ENCODE peak calls at places on chromosomes 5 and 9, in eight cellular contexts. One of them, this sample, is unnamed.
A peak's percentile ranks its signal among the peaks of the same experiment; 100 is the strongest.

GRCh38 chr5:177557041-177557647 is 2.8 kb upstream of the FAM193B start:
- DNase-seq in stomach: no peak
- DNase-seq in BE2C: no peak
- DNase-seq in CD4-positive, alpha-beta memory T cell: peak; percentile 27
- DNase-seq in CD4-positive, CD25-positive, alpha-beta regulatory T cell: no peak
- DNase-seq in iPS DF 6.9: no peak
- DNase-seq in ovary: no peak
- DNase-seq in PC-3: no peak
- DNase-seq in this sample: no peak

GRCh38 chr5:43627028-43627427 is 24.0 kb downstream of the NNT start:
- DNase-seq in stomach: no peak
- DNase-seq in BE2C: peak; percentile 60
- DNase-seq in CD4-positive, alpha-beta memory T cell: no peak
- DNase-seq in CD4-positive, CD25-positive, alpha-beta regulatory T cell: peak; percentile 5
- DNase-seq in iPS DF 6.9: no peak
- DNase-seq in ovary: no peak
- DNase-seq in PC-3: peak; percentile 80
- DNase-seq in this sample: peak; percentile 28

GRCh38 chr9:107127608-107128007 is 155.5 kb upstream of the RAD23B start:
- DNase-seq in stomach: no peak
- DNase-seq in BE2C: no peak
- DNase-seq in CD4-positive, alpha-beta memory T cell: no peak
- DNase-seq in CD4-positive, CD25-positive, alpha-beta regulatory T cell: no peak
- DNase-seq in iPS DF 6.9: no peak
- DNase-seq in ovary: no peak
- DNase-seq in PC-3: no peak
- DNase-seq in this sample: no peak

GRCh38 chr5:39074009-39074886 is at the start of gene RICTOR:
- DNase-seq in stomach: peak; percentile 91
- DNase-seq in BE2C: peak; percentile 92
- DNase-seq in CD4-positive, alpha-beta memory T cell: peak; percentile 90
- DNase-seq in CD4-positive, CD25-positive, alpha-beta regulatory T cell: peak; percentile 86
- DNase-seq in iPS DF 6.9: peak; percentile 55
- DNase-seq in ovary: peak; percentile 94
- DNase-seq in PC-3: peak; percentile 93
- DNase-seq in this sample: peak; percentile 88

GRCh38 chr5:159409801-159410200 is 79.5 kb upstream of the IL12B start:
- DNase-seq in stomach: no peak
- DNase-seq in BE2C: no peak
- DNase-seq in CD4-positive, alpha-beta memory T cell: no peak
- DNase-seq in CD4-positive, CD25-positive, alpha-beta regulatory T cell: no peak
- DNase-seq in iPS DF 6.9: no peak
- DNase-seq in ovary: no peak
- DNase-seq in PC-3: no peak
- DNase-seq in this sample: no peak

GRCh38 chr9:15389173-15389572 is 33.5 kb upstream of the SNAPC3 start:
- DNase-seq in stomach: no peak
- DNase-seq in BE2C: no peak
- DNase-seq in CD4-positive, alpha-beta memory T cell: no peak
- DNase-seq in CD4-positive, CD25-positive, alpha-beta regulatory T cell: no peak
- DNase-seq in iPS DF 6.9: no peak
- DNase-seq in ovary: no peak
- DNase-seq in PC-3: no peak
- DNase-seq in this sample: no peak

GRCh38 chr9:17004500-17004899 is 130.3 kb upstream of the CNTLN start:
- DNase-seq in stomach: no peak
- DNase-seq in BE2C: no peak
- DNase-seq in CD4-positive, alpha-beta memory T cell: no peak
- DNase-seq in CD4-positive, CD25-positive, alpha-beta regulatory T cell: no peak
- DNase-seq in iPS DF 6.9: no peak
- DNase-seq in ovary: no peak
- DNase-seq in PC-3: no peak
- DNase-seq in this sample: no peak

GRCh38 chr5:150105898-150106615 is 19.7 kb upstream of the CSF1R start:
- DNase-seq in stomach: peak; percentile 21
- DNase-seq in BE2C: no peak
- DNase-seq in CD4-positive, alpha-beta memory T cell: no peak
- DNase-seq in CD4-positive, CD25-positive, alpha-beta regulatory T cell: no peak
- DNase-seq in iPS DF 6.9: no peak
- DNase-seq in ovary: no peak
- DNase-seq in PC-3: no peak
- DNase-seq in this sample: no peak

GRCh38 chr9:118271936-118272335 is 567.7 kb downstream of the TLR4 start:
- DNase-seq in stomach: no peak
- DNase-seq in BE2C: no peak
- DNase-seq in CD4-positive, alpha-beta memory T cell: no peak
- DNase-seq in CD4-positive, CD25-positive, alpha-beta regulatory T cell: no peak
- DNase-seq in iPS DF 6.9: no peak
- DNase-seq in ovary: no peak
- DNase-seq in PC-3: peak; percentile 17
- DNase-seq in this sample: no peak

GRCh38 chr9:136419092-136419420 is 8.6 kb downstream of the PMPCA start:
- DNase-seq in stomach: no peak
- DNase-seq in BE2C: no peak
- DNase-seq in CD4-positive, alpha-beta memory T cell: no peak
- DNase-seq in CD4-positive, CD25-positive, alpha-beta regulatory T cell: no peak
- DNase-seq in iPS DF 6.9: no peak
- DNase-seq in ovary: no peak
- DNase-seq in PC-3: no peak
- DNase-seq in this sample: no peak

GRCh38 chr9:136423432-136424146 is 13.1 kb downstream of the PMPCA start:
- DNase-seq in stomach: no peak
- DNase-seq in BE2C: no peak
- DNase-seq in CD4-positive, alpha-beta memory T cell: no peak
- DNase-seq in CD4-positive, CD25-positive, alpha-beta regulatory T cell: no peak
- DNase-seq in iPS DF 6.9: no peak
- DNase-seq in ovary: no peak
- DNase-seq in PC-3: no peak
- DNase-seq in this sample: no peak

GRCh38 chr9:136422876-136423275 is 12.4 kb downstream of the PMPCA start:
- DNase-seq in stomach: no peak
- DNase-seq in BE2C: no peak
- DNase-seq in CD4-positive, alpha-beta memory T cell: no peak
- DNase-seq in CD4-positive, CD25-positive, alpha-beta regulatory T cell: no peak
- DNase-seq in iPS DF 6.9: no peak
- DNase-seq in ovary: no peak
- DNase-seq in PC-3: no peak
- DNase-seq in this sample: no peak

GRCh38 chr9:136424750-136425362 is 14.4 kb downstream of the PMPCA start:
- DNase-seq in stomach: no peak
- DNase-seq in BE2C: no peak
- DNase-seq in CD4-positive, alpha-beta memory T cell: no peak
- DNase-seq in CD4-positive, CD25-positive, alpha-beta regulatory T cell: no peak
- DNase-seq in iPS DF 6.9: no peak
- DNase-seq in ovary: no peak
- DNase-seq in PC-3: no peak
- DNase-seq in this sample: no peak

DNA sequence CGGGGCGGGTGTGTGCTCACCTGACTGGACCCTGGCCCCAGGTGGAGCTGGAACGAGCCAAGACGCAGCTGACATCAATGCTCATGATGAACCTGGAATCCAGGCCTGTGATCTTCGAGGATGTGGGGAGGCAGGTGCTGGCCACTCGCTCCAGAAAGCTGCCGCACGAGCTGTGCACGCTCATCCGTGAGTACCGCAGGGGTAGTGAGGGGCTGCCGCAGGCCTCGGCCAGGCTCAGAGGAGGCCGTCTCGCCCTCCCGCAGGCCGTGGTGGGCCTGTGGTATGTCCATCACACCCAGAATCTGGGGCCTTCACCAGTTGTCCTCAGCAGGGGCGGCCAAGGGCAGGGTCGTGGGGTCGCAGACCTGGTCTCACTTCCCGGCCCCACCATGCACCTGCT is 11.3 kb downstream of the PMPCA start:
- DNase-seq in stomach: no peak
- DNase-seq in BE2C: no peak
- DNase-seq in CD4-positive, alpha-beta memory T cell: no peak
- DNase-seq in CD4-positive, CD25-positive, alpha-beta regulatory T cell: no peak
- DNase-seq in iPS DF 6.9: no peak
- DNase-seq in ovary: no peak
- DNase-seq in PC-3: no peak
- DNase-seq in this sample: no peak
- H3K36me3 ChIP-seq in stomach: peaks cover 97% of the 10 kb centered on the region
- H3K36me3 ChIP-seq in BE2C: peaks cover 80% of the 10 kb centered on the region
- H3K36me3 ChIP-seq in CD4-positive, alpha-beta memory T cell: peaks cover 53% of the 10 kb centered on the region
- H3K36me3 ChIP-seq in CD4-positive, CD25-positive, alpha-beta regulatory T cell: peaks cover 63% of the 10 kb centered on the region
- H3K36me3 ChIP-seq in iPS DF 6.9: peaks cover 55% of the 10 kb centered on the region
- H3K36me3 ChIP-seq in ovary: no peaks in the 10 kb centered on the region
- H3K36me3 ChIP-seq in PC-3: no peaks in the 10 kb centered on the region
- H3K36me3 ChIP-seq in this sample: peaks cover 95% of the 10 kb centered on the region

GRCh38 chr5:91312698-91313097 is 70.4 kb downstream of the ARRDC3 start:
- DNase-seq in stomach: no peak
- DNase-seq in BE2C: no peak
- DNase-seq in CD4-positive, alpha-beta memory T cell: no peak
- DNase-seq in CD4-positive, CD25-positive, alpha-beta regulatory T cell: no peak
- DNase-seq in iPS DF 6.9: no peak
- DNase-seq in ovary: no peak
- DNase-seq in PC-3: no peak
- DNase-seq in this sample: no peak
- H3K4me1 ChIP-seq in stomach: peaks cover 40% of the 10 kb centered on the region
- H3K4me1 ChIP-seq in BE2C: peaks cover 8% of the 10 kb centered on the region
- H3K4me1 ChIP-seq in CD4-positive, alpha-beta memory T cell: peaks cover 46% of the 10 kb centered on the region
- H3K4me1 ChIP-seq in CD4-positive, CD25-positive, alpha-beta regulatory T cell: peaks cover 47% of the 10 kb centered on the region
- H3K4me1 ChIP-seq in iPS DF 6.9: no peaks in the 10 kb centered on the region
- H3K4me1 ChIP-seq in ovary: peaks cover 12% of the 10 kb centered on the region
- H3K4me1 ChIP-seq in PC-3: peaks cover 39% of the 10 kb centered on the region
- H3K4me1 ChIP-seq in this sample: peaks cover 41% of the 10 kb centered on the region

GRCh38 chr9:2043243-2043642 is 28.1 kb downstream of the SMARCA2 start:
- DNase-seq in stomach: no peak
- DNase-seq in BE2C: no peak
- DNase-seq in CD4-positive, alpha-beta memory T cell: no peak
- DNase-seq in CD4-positive, CD25-positive, alpha-beta regulatory T cell: no peak
- DNase-seq in iPS DF 6.9: no peak
- DNase-seq in ovary: no peak
- DNase-seq in PC-3: no peak
- DNase-seq in this sample: no peak

GRCh38 chr9:2039294-2040180 is 24.4 kb downstream of the SMARCA2 start:
- DNase-seq in stomach: no peak
- DNase-seq in BE2C: no peak
- DNase-seq in CD4-positive, alpha-beta memory T cell: no peak
- DNase-seq in CD4-positive, CD25-positive, alpha-beta regulatory T cell: no peak
- DNase-seq in iPS DF 6.9: no peak
- DNase-seq in ovary: peak; percentile 53
- DNase-seq in PC-3: no peak
- DNase-seq in this sample: no peak

GRCh38 chr9:2041736-2042135 is 26.6 kb downstream of the SMARCA2 start:
- DNase-seq in stomach: no peak
- DNase-seq in BE2C: no peak
- DNase-seq in CD4-positive, alpha-beta memory T cell: no peak
- DNase-seq in CD4-positive, CD25-positive, alpha-beta regulatory T cell: no peak
- DNase-seq in iPS DF 6.9: no peak
- DNase-seq in ovary: no peak
- DNase-seq in PC-3: no peak
- DNase-seq in this sample: no peak

GRCh38 chr9:2043881-2044462 is 28.8 kb downstream of the SMARCA2 start:
- DNase-seq in stomach: no peak
- DNase-seq in BE2C: no peak
- DNase-seq in CD4-positive, alpha-beta memory T cell: no peak
- DNase-seq in CD4-positive, CD25-positive, alpha-beta regulatory T cell: no peak
- DNase-seq in iPS DF 6.9: no peak
- DNase-seq in ovary: no peak
- DNase-seq in PC-3: no peak
- DNase-seq in this sample: no peak

DNA sequence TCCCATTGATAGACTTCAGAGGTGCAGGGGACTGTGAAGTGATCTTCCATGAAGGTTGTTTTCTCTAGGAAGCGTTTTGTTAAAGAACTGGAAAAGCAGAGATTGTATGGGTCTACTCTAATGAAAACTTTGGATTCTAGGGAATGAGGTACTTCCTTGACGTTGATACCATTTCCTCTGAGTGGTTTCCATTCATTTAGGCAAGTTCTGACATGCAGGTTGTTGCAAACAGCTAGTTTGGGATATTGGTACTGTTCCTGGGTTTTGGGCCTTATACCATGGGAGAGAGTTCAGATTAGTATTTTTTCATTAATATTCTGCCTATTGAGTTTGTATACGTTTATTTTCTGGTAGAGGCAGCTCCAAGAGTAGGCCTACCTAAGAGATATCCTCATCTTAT is 25.7 kb downstream of the SMARCA2 start:
- DNase-seq in stomach: no peak
- DNase-seq in BE2C: no peak
- DNase-seq in CD4-positive, alpha-beta memory T cell: no peak
- DNase-seq in CD4-positive, CD25-positive, alpha-beta regulatory T cell: no peak
- DNase-seq in iPS DF 6.9: no peak
- DNase-seq in ovary: no peak
- DNase-seq in PC-3: no peak
- DNase-seq in this sample: no peak
- H3K36me3 ChIP-seq in stomach: peaks cover 76% of the 10 kb centered on the region
- H3K36me3 ChIP-seq in BE2C: no peaks in the 10 kb centered on the region
- H3K36me3 ChIP-seq in CD4-positive, alpha-beta memory T cell: peaks cover 36% of the 10 kb centered on the region
- H3K36me3 ChIP-seq in CD4-positive, CD25-positive, alpha-beta regulatory T cell: peaks cover 82% of the 10 kb centered on the region
- H3K36me3 ChIP-seq in iPS DF 6.9: no peaks in the 10 kb centered on the region
- H3K36me3 ChIP-seq in ovary: no peaks in the 10 kb centered on the region
- H3K36me3 ChIP-seq in PC-3: no peaks in the 10 kb centered on the region
- H3K36me3 ChIP-seq in this sample: peaks cover 47% of the 10 kb centered on the region

GRCh38 chr9:83153030-83153429 is 90.1 kb upstream of the RASEF start:
- DNase-seq in stomach: no peak
- DNase-seq in BE2C: no peak
- DNase-seq in CD4-positive, alpha-beta memory T cell: no peak
- DNase-seq in CD4-positive, CD25-positive, alpha-beta regulatory T cell: no peak
- DNase-seq in iPS DF 6.9: no peak
- DNase-seq in ovary: no peak
- DNase-seq in PC-3: no peak
- DNase-seq in this sample: no peak

GRCh38 chr9:83154087-83154736 is 91.3 kb upstream of the RASEF start:
- DNase-seq in stomach: peak; percentile 50
- DNase-seq in BE2C: no peak
- DNase-seq in CD4-positive, alpha-beta memory T cell: no peak
- DNase-seq in CD4-positive, CD25-positive, alpha-beta regulatory T cell: no peak
- DNase-seq in iPS DF 6.9: no peak
- DNase-seq in ovary: no peak
- DNase-seq in PC-3: peak; percentile 57
- DNase-seq in this sample: no peak

GRCh38 chr9:83155733-83156132 is 92.8 kb upstream of the RASEF start:
- DNase-seq in stomach: no peak
- DNase-seq in BE2C: no peak
- DNase-seq in CD4-positive, alpha-beta memory T cell: no peak
- DNase-seq in CD4-positive, CD25-positive, alpha-beta regulatory T cell: no peak
- DNase-seq in iPS DF 6.9: no peak
- DNase-seq in ovary: no peak
- DNase-seq in PC-3: no peak
- DNase-seq in this sample: no peak

GRCh38 chr9:83154821-83155220 is 91.9 kb upstream of the RASEF start:
- DNase-seq in stomach: no peak
- DNase-seq in BE2C: no peak
- DNase-seq in CD4-positive, alpha-beta memory T cell: no peak
- DNase-seq in CD4-positive, CD25-positive, alpha-beta regulatory T cell: no peak
- DNase-seq in iPS DF 6.9: no peak
- DNase-seq in ovary: no peak
- DNase-seq in PC-3: peak; percentile 36
- DNase-seq in this sample: no peak

DNA sequence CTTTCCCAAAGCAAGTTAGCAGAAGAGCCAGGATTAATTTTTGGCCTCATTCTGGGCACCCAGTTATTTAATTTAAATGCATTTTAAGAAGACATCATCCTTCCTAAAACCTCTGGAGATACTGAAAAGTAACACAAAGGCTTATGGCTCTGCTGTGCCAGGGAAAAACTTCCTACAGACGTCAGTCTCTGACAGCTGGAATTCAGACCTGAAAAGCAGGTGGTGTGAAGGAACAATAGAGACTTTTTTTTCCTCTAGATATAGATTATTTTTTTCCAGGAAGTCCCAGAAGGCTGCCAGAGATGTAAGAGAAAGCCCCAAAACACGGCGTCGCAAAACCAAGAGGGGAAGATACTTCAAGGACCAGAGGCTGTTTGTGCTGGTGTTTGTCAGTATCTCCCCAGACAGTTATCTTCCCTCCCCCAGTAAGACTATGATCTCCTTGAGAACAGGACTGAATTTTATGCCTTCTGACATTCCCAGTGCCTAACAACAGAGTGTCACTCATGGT is 88.7 kb upstream of the RASEF start:
- DNase-seq in stomach: peak; percentile 29
- DNase-seq in BE2C: no peak
- DNase-seq in CD4-positive, alpha-beta memory T cell: no peak
- DNase-seq in CD4-positive, CD25-positive, alpha-beta regulatory T cell: no peak
- DNase-seq in iPS DF 6.9: no peak
- DNase-seq in ovary: no peak
- DNase-seq in PC-3: no peak
- DNase-seq in this sample: no peak
- H3K4me1 ChIP-seq in stomach: peaks cover 6% of the 10 kb centered on the region
- H3K4me1 ChIP-seq in BE2C: no peaks in the 10 kb centered on the region
- H3K4me1 ChIP-seq in CD4-positive, alpha-beta memory T cell: no peaks in the 10 kb centered on the region
- H3K4me1 ChIP-seq in CD4-positive, CD25-positive, alpha-beta regulatory T cell: no peaks in the 10 kb centered on the region
- H3K4me1 ChIP-seq in iPS DF 6.9: no peaks in the 10 kb centered on the region
- H3K4me1 ChIP-seq in ovary: no peaks in the 10 kb centered on the region
- H3K4me1 ChIP-seq in PC-3: peaks cover 14% of the 10 kb centered on the region
- H3K4me1 ChIP-seq in this sample: no peaks in the 10 kb centered on the region